ENCODE peak calls at places on chromosomes 2 and 18, in four cellular contexts. E is stomach, I is suprapubic skin, T is sigmoid colon. H is an unnamed sample.

GRCh38 chr2:181125364-181125763 is 145.0 kb downstream of the UBE2E3 start:
- DNase-seq in I (no peak), E (no peak), T (no peak), H (no peak)

GRCh38 chr2:85900366-85900765 is 11.6 kb upstream of the ST3GAL5 start:
- DNase-seq in E (no peak), I (no peak), T (no peak), H (no peak)

GRCh38 chr2:122135353-122135947 is 380.0 kb downstream of the TSN start:
- DNase-seq in T (no peak), E (no peak), I (no peak), H (no peak)

GRCh38 chr2:12257476-12257875 is 459.3 kb upstream of the TRIB2 start:
- DNase-seq in T (no peak), E (no peak), I (no peak), H (no peak)

GRCh38 chr2:167823066-167823465 is 424.3 kb downstream of the STK39 start:
- DNase-seq in E (no peak), T (no peak), I (no peak), H (no peak)

GRCh38 chr2:73243884-73244570 is 9.9 kb downstream of the CCT7 start:
- DNase-seq in I (no peak), E (no peak), T (no peak), H (no peak)

GRCh38 chr18:8963876-8964275 is 138.6 kb upstream of the NDUFV2 start:
- DNase-seq in I (no peak), T (no peak), E (no peak), H (no peak)

GRCh38 chr2:223102040-223102899 is 50.3 kb downstream of the KCNE4 start:
- DNase-seq in T (no peak), I (no peak), E (no peak), H (no peak)

GRCh38 chr2:105239924-105240323 is 1.6 kb upstream of the GPR45 start:
- DNase-seq in T (no peak), E (no peak), I (no peak), H (no peak)

GRCh38 chr18:43524260-43524659 is 247.0 kb upstream of the SYT4 start:
- DNase-seq in T (no peak), E (no peak), I (no peak), H (no peak)

GRCh38 chr2:226478121-226478809 is 321.4 kb downstream of the IRS1 start:
- DNase-seq in T (peak; percentile 78), E (peak; percentile 52), I (no peak), H (peak; percentile 10)

GRCh38 chr2:102736174-102736606 is 25.6 kb upstream of the TMEM182 start:
- DNase-seq in I (no peak), E (peak; percentile 35), T (no peak), H (peak; percentile 58)

GRCh38 chr2:119438726-119439284 is 7.2 kb downstream of the TMEM37 start:
- DNase-seq in T (no peak), E (no peak), I (no peak), H (no peak)

GRCh38 chr2:70977605-70978205 is 725 bp upstream of the ANKRD53 start:
- DNase-seq in I (no peak), T (peak; percentile 81), E (peak; percentile 49), H (peak; percentile 57)

GRCh38 chr2:31319391-31320175 is 85.6 kb downstream of the EHD3 start:
- DNase-seq in I (peak; percentile 85), T (peak; percentile 70), E (no peak), H (peak; percentile 51)

GRCh38 chr2:176079851-176080539 is 3.8 kb downstream of the EVX2 start:
- DNase-seq in I (no peak), T (no peak), E (no peak), H (no peak)

GRCh38 chr2:116580209-116580608 is 1234.3 kb upstream of the DDX18 start:
- DNase-seq in E (no peak), I (no peak), T (no peak), H (no peak)

GRCh38 chr18:7626922-7627440 is 59.9 kb downstream of the PTPRM start:
- DNase-seq in I (no peak), E (no peak), T (no peak), H (no peak)

GRCh38 chr2:78699696-78700095 is 325.8 kb upstream of the REG3G start:
- DNase-seq in T (no peak), E (no peak), I (no peak), H (no peak)

GRCh38 chr2:109381327-109381820 is 232.4 kb downstream of the SEPTIN10 start:
- DNase-seq in E (peak; percentile 21), T (peak; percentile 42), I (peak; percentile 55), H (no peak)

GRCh38 chr2:102141915-102142828 is at the start of gene IL1R1:
- DNase-seq in I (peak; percentile 90), E (peak; percentile 84), T (peak; percentile 90), H (peak; percentile 81)

GRCh38 chr2:11398710-11399109 is 54.3 kb upstream of the ROCK2 start:
- DNase-seq in E (peak; percentile 83), I (no peak), T (no peak), H (peak; percentile 82)

GRCh38 chr2:188276255-188276654 is 15.4 kb upstream of the GULP1 start:
- DNase-seq in E (no peak), T (no peak), I (no peak), H (no peak)

GRCh38 chr2:3628241-3628679 is 29.7 kb upstream of the ALLC start:
- DNase-seq in T (peak; percentile 46), E (peak; percentile 16), I (no peak), H (no peak)

GRCh38 chr2:114968748-114969400 is 526.4 kb downstream of the DPP10 start:
- DNase-seq in T (no peak), E (no peak), I (no peak), H (no peak)

GRCh38 chr18:55228707-55229106 is 269.4 kb upstream of the CCDC68 start:
- DNase-seq in E (no peak), T (peak; percentile 68), I (no peak), H (no peak)
- TF ChIP-seq POLR2AphosphoS5 in E (no peak), T (no peak), I (no peak), H (no peak)

GRCh38 chr2:10285578-10286198 is 17.0 kb upstream of the HPCAL1 start:
- DNase-seq in T (peak; percentile 92), I (no peak), E (peak; percentile 84), H (peak; percentile 58)
- TF ChIP-seq CTCF in T (no peak), I (no peak), E (no peak), H (no peak)

GRCh38 chr2:218964041-218964771 is 4.7 kb downstream of the CDK5R2 start:
- DNase-seq in E (no peak), T (no peak), I (no peak), H (no peak)

GRCh38 chr2:218961651-218962570 is 2.4 kb downstream of the CDK5R2 start:
- DNase-seq in T (no peak), E (no peak), I (no peak), H (no peak)

GRCh38 chr2:218963597-218963996 is 4.1 kb downstream of the CDK5R2 start:
- DNase-seq in E (no peak), T (no peak), I (no peak), H (no peak)

GRCh38 chr2:218961229-218961628 is 1.8 kb downstream of the CDK5R2 start:
- DNase-seq in E (no peak), I (no peak), T (no peak), H (no peak)

DNA sequence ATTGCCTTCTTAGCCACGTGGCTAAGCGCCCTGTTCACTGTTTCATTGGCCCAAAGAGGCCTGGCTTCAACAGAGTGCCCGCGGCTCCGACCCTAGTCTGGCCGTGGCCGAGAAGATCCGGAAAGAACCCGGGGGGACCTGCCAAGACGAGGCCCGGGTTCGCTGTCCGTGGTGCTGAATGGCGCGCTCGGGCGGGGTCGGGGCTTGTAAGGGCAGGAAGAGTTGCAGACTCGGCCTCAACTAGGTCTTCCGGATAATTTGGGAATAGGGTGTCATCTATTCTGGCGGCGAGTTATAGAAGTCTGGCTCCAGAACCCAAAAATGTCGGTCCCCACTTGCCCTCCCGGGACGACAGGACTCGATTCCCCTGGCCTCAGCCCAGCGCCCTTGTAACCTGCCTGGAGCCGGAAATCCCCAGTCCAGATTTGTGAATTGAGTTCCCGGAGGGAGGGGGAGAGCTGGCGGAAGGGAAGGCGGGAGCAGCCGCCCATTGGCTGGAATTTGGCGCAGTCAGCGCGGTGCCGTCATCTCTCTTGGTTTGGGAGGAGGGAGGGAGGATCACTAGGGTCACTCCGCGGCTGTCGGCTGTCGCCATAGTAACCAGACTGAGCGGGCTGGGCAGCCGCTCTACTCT is 3.5 kb downstream of the CDK5R2 start:
- DNase-seq in E (peak; percentile 62), T (no peak), I (no peak), H (peak; percentile 51)
- TF ChIP-seq EP300 in E (no peak), T (no peak), I (no peak), H (no peak)

DNA sequence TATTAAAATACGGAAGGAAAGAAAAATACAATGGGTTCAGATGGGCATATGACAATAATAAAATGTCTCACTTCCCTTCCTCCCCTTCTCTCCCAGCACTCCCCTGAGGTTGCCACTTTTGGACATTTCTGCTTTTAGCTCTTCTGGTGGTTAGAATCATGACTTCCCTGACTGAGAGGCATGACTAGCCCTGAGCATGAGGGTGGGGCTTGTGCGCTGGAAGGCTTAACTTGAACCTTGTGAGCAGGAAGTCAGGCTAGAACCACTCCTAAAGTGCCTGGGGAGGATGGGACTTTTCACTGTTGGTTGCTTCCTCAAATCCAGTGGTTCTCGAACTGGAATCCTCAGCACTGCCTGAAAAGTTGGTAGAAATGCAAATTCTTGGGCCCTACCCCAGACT is 19.7 kb upstream of the ARHGAP25 start:
- DNase-seq in T (peak; percentile 69), E (peak; percentile 49), I (no peak), H (peak; percentile 69)
- TF ChIP-seq POLR2AphosphoS5 in T (no peak), E (no peak), I (no peak), H (no peak)

DNA sequence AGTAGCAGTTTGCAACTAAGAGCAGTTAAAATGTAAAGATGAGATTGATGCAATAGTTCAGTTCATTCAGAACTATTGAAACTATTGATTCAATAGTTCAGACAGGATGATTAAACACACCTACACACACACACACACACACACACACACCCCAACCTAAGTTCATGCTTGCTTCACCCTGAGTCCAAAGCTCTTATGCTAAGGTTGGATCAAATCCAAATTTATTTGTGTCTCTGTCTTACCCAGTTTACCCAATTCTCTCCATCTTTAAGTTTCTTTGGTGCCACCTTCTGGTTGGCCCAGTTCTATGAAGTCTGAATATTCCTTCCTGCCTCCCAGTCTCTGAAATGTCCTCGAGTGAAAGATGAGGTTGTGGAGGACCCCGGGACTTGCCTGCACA is 5.1 kb downstream of the SERPINB8 start:
- DNase-seq in I (no peak), E (no peak), T (no peak), H (peak; percentile 37)
- TF ChIP-seq CTCF in I (no peak), E (no peak), T (no peak), H (peak; percentile 20)

GRCh38 chr18:3604626-3605408 is 154.8 kb downstream of the TGIF1 start:
- DNase-seq in I (no peak), E (no peak), T (peak; percentile 63), H (no peak)
- TF ChIP-seq EP300 in I (no peak), E (no peak), T (peak; percentile 31), H (no peak)

H was measured in transverse colon.